ENCODE peak calls at places on chromosomes 6 and 20, in four cellular contexts. C is DMS153; S is CD8-positive, alpha-beta T cell; J is T47D. V is an unnamed sample.

GRCh38 chr20:33992145-33992922 is 1.4 kb upstream of the RALY start:
- DNase-seq in C (no peak), J (no peak), S (no peak), V (no peak)

GRCh38 chr20:22827916-22828315 is 207.2 kb upstream of the SSTR4 start:
- DNase-seq in S (no peak), J (no peak), C (no peak), V (no peak)

GRCh38 chr20:35600176-35600995 is 15.2 kb upstream of the SPAG4 start:
- DNase-seq in C (no peak), S (no peak), J (no peak), V (no peak)

GRCh38 chr6:119078449-119079287 is at the start of gene FAM184A:
- DNase-seq in S (peak; percentile 50), J (peak; percentile 24), C (no peak), V (peak; percentile 79)

GRCh38 chr20:9200620-9201019 is 131.7 kb downstream of the PLCB4 start:
- DNase-seq in S (no peak), J (no peak), C (no peak), V (peak; percentile 60)

GRCh38 chr6:149332602-149333311 is 15.2 kb downstream of the TAB2 start:
- DNase-seq in C (peak; percentile 85), J (no peak), S (no peak), V (no peak)

GRCh38 chr6:8383584-8383983 is 51.8 kb downstream of the SLC35B3 start:
- DNase-seq in J (no peak), S (no peak), C (no peak), V (no peak)

GRCh38 chr20:40008177-40008576 is 680.9 kb downstream of the MAFB start:
- DNase-seq in S (no peak), C (no peak), J (no peak), V (peak; percentile 40)

GRCh38 chr6:154411076-154411475 is 54.5 kb upstream of the IPCEF1 start:
- DNase-seq in C (no peak), S (no peak), J (no peak), V (no peak)

GRCh38 chr20:51622004-51622874 is 79.7 kb upstream of the NFATC2 start:
- DNase-seq in C (no peak), S (no peak), J (no peak), V (no peak)

GRCh38 chr6:143299253-143300166 is 151.0 kb downstream of the ADAT2 start:
- DNase-seq in C (no peak), S (no peak), J (no peak), V (no peak)

GRCh38 chr6:13522639-13523038 is 35.2 kb upstream of the GFOD1 start:
- DNase-seq in J (no peak), C (no peak), S (no peak), V (no peak)

GRCh38 chr6:156880913-156881312 is 103.7 kb downstream of the ARID1B start:
- DNase-seq in S (no peak), J (no peak), C (no peak), V (no peak)

GRCh38 chr6:28212510-28213212 is 12.4 kb upstream of the ZSCAN9 start:
- DNase-seq in S (no peak), J (peak; percentile 21), C (peak; percentile 44), V (peak; percentile 82)

GRCh38 chr6:42150254-42150653 is 7.8 kb upstream of the C6orf132 start:
- DNase-seq in J (no peak), S (no peak), C (no peak), V (no peak)

GRCh38 chr6:148572676-148573335 is 174.0 kb upstream of the UST start:
- DNase-seq in J (no peak), C (no peak), S (no peak), V (no peak)

GRCh38 chr20:51500311-51500710 is 42.2 kb downstream of the NFATC2 start:
- DNase-seq in C (no peak), S (no peak), J (no peak), V (no peak)

GRCh38 chr6:29552512-29553051 is 7.0 kb downstream of the UBD start:
- DNase-seq in S (no peak), J (peak; percentile 78), C (peak; percentile 22), V (peak; percentile 5)

GRCh38 chr6:46184114-46184513 is 13.3 kb upstream of the ENPP5 start:
- DNase-seq in C (no peak), J (no peak), S (no peak), V (peak; percentile 27)

GRCh38 chr6:128339635-128340436 is 180.6 kb downstream of the PTPRK start:
- DNase-seq in J (no peak), C (no peak), S (no peak), V (no peak)

GRCh38 chr6:137958809-137959565 is 91.9 kb downstream of the TNFAIP3 start:
- DNase-seq in C (no peak), S (no peak), J (no peak), V (no peak)

GRCh38 chr6:150091466-150091865 is 22.5 kb upstream of the ULBP3 start:
- DNase-seq in C (no peak), S (no peak), J (no peak), V (no peak)

GRCh38 chr20:1863296-1863695 is 31.9 kb upstream of the SIRPA start:
- DNase-seq in J (no peak), S (no peak), C (no peak), V (no peak)

GRCh38 chr6:156787569-156788492 is 10.7 kb downstream of the ARID1B start:
- DNase-seq in S (no peak), C (no peak), J (no peak), V (no peak)

GRCh38 chr20:34114809-34115208 is 2.8 kb upstream of the EIF2S2 start:
- DNase-seq in S (no peak), J (no peak), C (no peak), V (no peak)

GRCh38 chr20:59750209-59750840 is 146.0 kb downstream of the PHACTR3 start:
- DNase-seq in J (no peak), S (no peak), C (no peak), V (no peak)

GRCh38 chr20:62657956-62658355 is 15.7 kb downstream of the SLCO4A1 start:
- DNase-seq in S (no peak), C (no peak), J (no peak), V (no peak)

GRCh38 chr6:11978169-11978987 is 33.7 kb upstream of the HIVEP1 start:
- DNase-seq in C (no peak), S (no peak), J (no peak), V (no peak)

GRCh38 chr6:11209369-11209768 is 23.1 kb downstream of the NEDD9 start:
- DNase-seq in J (no peak), S (no peak), C (no peak), V (no peak)

GRCh38 chr20:45969712-45970634 is 2.0 kb downstream of the ZNF335 start:
- DNase-seq in J (peak; percentile 81), S (no peak), C (no peak), V (peak; percentile 58)

GRCh38 chr6:123953920-123954319 is 150.3 kb downstream of the NKAIN2 start:
- DNase-seq in C (no peak), S (no peak), J (no peak), V (no peak)

GRCh38 chr20:50467618-50468373 is 42.4 kb upstream of the PTPN1 start:
- DNase-seq in C (peak; percentile 9), J (peak; percentile 67), S (no peak), V (no peak)

GRCh38 chr6:33583591-33584155 is 3.6 kb upstream of the BAK1 start:
- DNase-seq in S (no peak), C (no peak), J (no peak), V (no peak)